ENCODE peak calls at places on chromosome 5, in nine cellular contexts. O is A549, S is uterus, X is tibial nerve, H is heart left ventricle, Z is upper lobe of left lung, F is Peyer's patch, R is ovary, K is breast epithelium. U is an unnamed sample.

GRCh38 chr5:42217791-42218190 is 205.4 kb upstream of the GHR start:
- DNase-seq in R (no peak), K (no peak), S (no peak), O (no peak), F (no peak), Z (no peak), H (no peak), X (no peak), U (no peak)

GRCh38 chr5:37882636-37883035 is 42.8 kb upstream of the GDNF start:
- DNase-seq in X (no peak), Z (no peak), O (no peak), F (no peak), H (no peak), S (no peak), R (no peak), K (no peak), U (no peak)

GRCh38 chr5:142115937-142116614 is 7.5 kb downstream of the NDFIP1 start:
- DNase-seq in R (no peak), O (no peak), S (no peak), H (no peak), K (no peak), Z (no peak), F (no peak), X (no peak), U (no peak)

GRCh38 chr5:143550985-143551630 is 147.6 kb upstream of the NR3C1 start:
- DNase-seq in H (no peak), S (no peak), O (no peak), R (no peak), K (no peak), Z (no peak), X (no peak), F (no peak), U (no peak)

GRCh38 chr5:53173083-53173482 is 63.5 kb upstream of the MOCS2 start:
- DNase-seq in R (no peak), O (no peak), K (no peak), S (no peak), Z (no peak), F (no peak), X (no peak), H (no peak), U (peak)

GRCh38 chr5:145629047-145629446 is 206.1 kb downstream of the PRELID2 start:
- DNase-seq in X (no peak), O (no peak), R (no peak), Z (no peak), F (no peak), S (no peak), H (no peak), K (no peak), U (no peak)

GRCh38 chr5:143671644-143672569 is 140.1 kb upstream of the HMHB1 start:
- DNase-seq in H (no peak), X (no peak), F (no peak), S (no peak), K (no peak), R (no peak), O (no peak), Z (no peak), U (no peak)

GRCh38 chr5:132259061-132259851 is 1.8 kb downstream of the PDLIM4 start:
- DNase-seq in H (peak), Z (peak), K (peak), X (peak), S (peak), R (peak), F (peak), O (no peak), U (peak)

GRCh38 chr5:61575103-61575502 is 243.0 kb downstream of the ZSWIM6 start:
- DNase-seq in F (no peak), O (peak), Z (no peak), H (no peak), S (no peak), K (no peak), X (no peak), R (no peak), U (no peak)

GRCh38 chr5:392431-392988 is 50.5 kb upstream of the EXOC3 start:
- DNase-seq in X (no peak), Z (peak), O (peak), F (peak), K (peak), S (no peak), H (no peak), R (no peak), U (peak)

GRCh38 chr5:65262590-65263189 is 219.0 kb downstream of the ADAMTS6 start:
- DNase-seq in H (peak), K (no peak), O (no peak), X (peak), S (peak), F (no peak), R (peak), Z (no peak), U (no peak)

GRCh38 chr5:41414598-41414997 is 95.8 kb downstream of the PLCXD3 start:
- DNase-seq in F (no peak), X (peak), O (peak), R (no peak), K (no peak), S (peak), H (peak), Z (no peak), U (peak)

GRCh38 chr5:68303038-68303738 is 87.6 kb downstream of the PIK3R1 start:
- DNase-seq in X (no peak), K (no peak), Z (no peak), R (no peak), F (no peak), S (no peak), H (no peak), O (no peak), U (no peak)

GRCh38 chr5:36200513-36200912 is 41.2 kb downstream of the NADK2 start:
- DNase-seq in F (no peak), X (no peak), H (no peak), R (no peak), S (no peak), O (no peak), Z (no peak), K (no peak), U (no peak)

GRCh38 chr5:10555134-10555733 is 8.6 kb upstream of the ANKRD33B start:
- DNase-seq in K (no peak), R (no peak), S (no peak), H (no peak), X (no peak), O (peak), F (no peak), Z (no peak), U (no peak)

GRCh38 chr5:68849103-68849502 is 244.7 kb upstream of the SLC30A5 start:
- DNase-seq in X (no peak), H (no peak), S (no peak), F (no peak), Z (no peak), K (no peak), R (no peak), O (no peak), U (no peak)

GRCh38 chr5:125113328-125113727 is 366.9 kb upstream of the ZNF608 start:
- DNase-seq in F (no peak), K (no peak), R (no peak), Z (no peak), H (no peak), S (no peak), O (no peak), X (no peak), U (no peak)

GRCh38 chr5:92906798-92907380 is 674.1 kb downstream of the NR2F1-AS1 start:
- DNase-seq in R (no peak), O (no peak), H (no peak), Z (no peak), K (no peak), X (no peak), S (no peak), F (no peak), U (no peak)

GRCh38 chr5:142095035-142095434 is 13.5 kb upstream of the NDFIP1 start:
- DNase-seq in Z (no peak), S (no peak), H (peak), F (no peak), K (no peak), O (no peak), X (no peak), R (no peak), U (no peak)

GRCh38 chr5:80141147-80141671 is 106.1 kb downstream of the THBS4 start:
- DNase-seq in H (peak), X (peak), S (peak), O (no peak), F (peak), Z (no peak), R (peak), K (peak), U (peak)

GRCh38 chr5:159100928-159101646 is 1.4 kb upstream of the EBF1 start:
- DNase-seq in F (no peak), O (no peak), R (no peak), Z (no peak), S (no peak), X (no peak), K (no peak), H (no peak), U (no peak)

GRCh38 chr5:10576790-10577189 is 12.9 kb downstream of the ANKRD33B start:
- DNase-seq in S (no peak), R (no peak), Z (no peak), F (no peak), X (no peak), K (no peak), H (peak), O (no peak), U (peak)

GRCh38 chr5:130213607-130214006 is 309.3 kb downstream of the CHSY3 start:
- DNase-seq in S (no peak), H (no peak), F (no peak), O (no peak), X (no peak), Z (no peak), K (no peak), R (no peak), U (no peak)

GRCh38 chr5:109247943-109248342 is 161.8 kb downstream of the PJA2 start:
- DNase-seq in X (no peak), F (no peak), Z (no peak), S (no peak), K (no peak), H (no peak), R (no peak), O (no peak), U (no peak)

GRCh38 chr5:69484891-69485290 is 7.7 kb upstream of the OCLN start:
- DNase-seq in R (no peak), H (no peak), F (no peak), O (no peak), X (no peak), S (no peak), K (no peak), Z (no peak), U (peak)

GRCh38 chr5:34663771-34664496 is 7.8 kb downstream of the RAI14 start:
- DNase-seq in F (no peak), R (no peak), S (no peak), H (no peak), Z (no peak), K (no peak), O (no peak), X (no peak), U (no peak)

GRCh38 chr5:158236511-158237335 is 377.8 kb upstream of the CLINT1 start:
- DNase-seq in R (no peak), S (no peak), K (no peak), H (no peak), F (no peak), Z (no peak), X (no peak), O (no peak), U (no peak)

GRCh38 chr5:153490124-153491085 is at the start of gene GRIA1:
- DNase-seq in R (no peak), H (no peak), F (no peak), S (no peak), O (no peak), Z (no peak), K (no peak), X (no peak), U (no peak)

GRCh38 chr5:88144219-88145040 is 124.2 kb downstream of the TMEM161B start:
- DNase-seq in X (no peak), Z (peak), H (no peak), F (no peak), K (no peak), O (no peak), S (peak), R (no peak), U (no peak)

GRCh38 chr5:141041427-141041785 is 9.8 kb upstream of the PCDHB1 start:
- DNase-seq in O (no peak), R (no peak), H (no peak), K (no peak), X (no peak), S (no peak), F (no peak), Z (no peak), U (no peak)

GRCh38 chr5:141039061-141039460 is 12.1 kb upstream of the PCDHB1 start:
- DNase-seq in H (no peak), X (no peak), O (no peak), Z (no peak), S (no peak), K (no peak), F (no peak), R (no peak), U (no peak)

GRCh38 chr5:141039517-141039916 is 11.7 kb upstream of the PCDHB1 start:
- DNase-seq in R (no peak), H (no peak), X (no peak), F (no peak), Z (no peak), O (peak), K (no peak), S (no peak), U (no peak)

GRCh38 chr5:141040093-141040762 is 10.9 kb upstream of the PCDHB1 start:
- DNase-seq in F (no peak), Z (peak), R (no peak), X (peak), H (peak), O (peak), K (peak), S (peak), U (no peak)

DNA sequence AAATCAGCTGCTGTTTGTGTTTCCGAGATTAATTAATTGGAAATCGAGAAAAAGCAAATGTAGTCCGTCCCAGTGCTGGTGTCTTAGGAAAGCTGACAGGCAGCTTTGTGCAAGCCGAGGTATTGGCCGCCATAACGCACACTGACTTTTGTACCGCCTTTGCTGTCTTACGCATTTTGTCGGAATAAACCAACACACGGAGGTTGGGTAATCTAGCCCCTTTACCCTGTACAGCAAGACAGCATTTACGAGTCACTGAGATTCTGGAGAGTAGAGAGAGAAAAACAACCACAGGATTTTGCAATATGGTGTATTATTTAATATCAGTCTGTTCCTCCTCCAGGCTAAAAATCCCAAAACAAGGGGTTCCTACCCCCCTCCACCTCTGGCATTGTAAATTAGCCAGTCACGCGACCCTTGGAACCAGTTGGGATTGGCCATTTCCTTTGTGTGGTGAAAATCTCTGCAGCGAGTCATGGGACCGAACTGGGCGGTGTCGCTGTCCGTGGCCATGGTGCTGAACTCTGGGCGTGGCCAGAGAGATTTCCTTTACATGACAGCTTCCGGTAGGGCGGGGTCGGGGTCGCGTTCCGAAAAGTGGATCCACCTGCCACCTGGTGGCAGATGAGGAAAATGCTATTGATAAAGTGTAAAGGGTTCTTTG is 10.3 kb upstream of the PCDHB1 start:
- DNase-seq in K (peak), Z (peak), X (peak), F (peak), R (peak), S (peak), O (peak), H (peak), U (peak)
- TF ChIP-seq POLR2A in K (peak), Z (peak), X (peak), F (no peak), R (no peak), S (no peak), O (peak), H (no peak), U (no peak)

GRCh38 chr5:168967882-168968620 is 332.9 kb downstream of the SLIT3 start:
- DNase-seq in R (no peak), Z (no peak), F (no peak), K (no peak), O (no peak), H (no peak), S (no peak), X (no peak), U (no peak)

GRCh38 chr5:168960492-168960891 is 340.4 kb downstream of the SLIT3 start:
- DNase-seq in O (no peak), X (no peak), H (no peak), R (no peak), K (no peak), F (no peak), Z (no peak), S (no peak), U (peak)

GRCh38 chr5:168965638-168966037 is 335.3 kb downstream of the SLIT3 start:
- DNase-seq in K (no peak), R (no peak), Z (no peak), H (no peak), X (no peak), S (no peak), F (no peak), O (no peak), U (no peak)

GRCh38 chr5:168962323-168962722 is 338.6 kb downstream of the SLIT3 start:
- DNase-seq in K (no peak), S (no peak), O (no peak), R (no peak), H (no peak), F (no peak), Z (no peak), X (no peak), U (no peak)

GRCh38 chr5:168964182-168964581 is 336.8 kb downstream of the SLIT3 start:
- DNase-seq in X (no peak), Z (no peak), K (no peak), S (no peak), F (no peak), H (no peak), R (no peak), O (no peak), U (no peak)
- H3K4me3 ChIP-seq in X (no peak), Z (no peak), K (no peak), S (no peak), F (no peak), H (no peak), R (no peak), O (no peak), U (no peak)

DNA sequence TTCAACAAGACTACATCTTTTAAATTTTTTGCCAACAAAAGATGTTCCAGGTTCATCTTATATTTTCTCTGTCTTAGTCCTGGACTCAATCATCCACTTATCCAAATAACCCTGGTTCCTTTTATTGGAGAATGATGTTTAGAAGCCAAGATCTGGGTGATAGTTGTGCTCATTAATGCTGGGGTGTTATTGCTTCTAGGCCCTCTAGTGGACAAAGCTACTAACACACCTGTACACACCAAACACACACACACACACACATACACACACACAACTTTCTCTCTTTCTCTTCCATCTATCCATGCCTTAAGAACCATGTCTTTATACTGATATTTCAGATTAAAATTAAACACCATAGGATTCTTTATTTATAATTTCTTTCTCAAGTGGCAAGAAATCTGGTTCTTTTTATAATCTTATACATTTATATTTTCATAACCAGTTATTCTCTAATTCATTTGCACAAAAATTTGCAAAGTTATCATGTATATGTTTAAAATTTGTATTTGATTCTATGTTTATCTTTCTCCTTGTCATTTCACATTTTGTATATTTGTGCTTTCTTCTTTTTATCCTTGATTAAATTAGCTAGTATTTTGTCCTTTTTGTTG is 179.1 kb upstream of the SMIM23 start:
- DNase-seq in R (no peak), S (no peak), X (no peak), H (no peak), Z (no peak), K (no peak), F (no peak), O (peak), U (no peak)
- TF ChIP-seq CTCF in R (no peak), S (peak), X (no peak), H (peak), Z (no peak), K (no peak), F (peak), O (peak), U (no peak)

GRCh38 chr5:170306381-170306790 is 8.8 kb upstream of the LCP2 start:
- DNase-seq in H (peak), X (peak), Z (no peak), F (no peak), K (no peak), S (peak), O (peak), R (peak), U (no peak)
- TF ChIP-seq POLR2A in H (no peak), X (no peak), Z (no peak), F (no peak), K (no peak), S (no peak), O (no peak), R (no peak), U (no peak)

DNA sequence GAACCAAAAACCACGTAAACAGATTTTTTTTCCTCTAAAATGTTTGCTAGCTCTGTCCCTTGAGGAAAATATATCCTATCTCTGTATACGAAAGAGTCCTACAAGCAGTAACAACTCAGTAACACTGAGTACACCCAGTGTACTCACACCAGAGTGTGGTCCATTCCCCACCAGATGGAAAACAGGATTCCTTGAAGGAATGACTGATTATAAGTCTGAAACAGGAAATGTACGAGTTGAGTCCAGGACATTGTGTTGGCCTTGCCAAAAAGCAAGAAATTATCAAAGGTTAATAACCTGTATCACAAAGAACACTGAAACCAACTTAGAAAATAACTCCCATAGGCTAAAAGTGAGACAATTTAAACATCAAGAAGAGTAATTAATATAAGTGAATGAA is 20.4 kb downstream of the GOLPH3 start:
- DNase-seq in O (no peak), R (no peak), Z (no peak), K (no peak), X (no peak), F (no peak), H (no peak), S (no peak), U (no peak)
- H3K4me3 ChIP-seq in O (no peak), R (no peak), Z (no peak), K (no peak), X (no peak), F (no peak), H (no peak), S (no peak), U (no peak)

GRCh38 chr5:77437194-77437593 is 54.9 kb downstream of the WDR41 start:
- DNase-seq in Z (no peak), O (peak), H (no peak), X (no peak), S (no peak), R (no peak), K (no peak), F (no peak), U (no peak)
- TF ChIP-seq CTCF in Z (no peak), O (peak), H (no peak), X (no peak), S (peak), R (no peak), K (no peak), F (no peak), U (no peak)

GRCh38 chr5:157106668-157107461 is 2.0 kb downstream of the HAVCR2 start:
- DNase-seq in R (no peak), S (no peak), X (peak), O (no peak), K (no peak), Z (peak), H (peak), F (no peak), U (peak)

GRCh38 chr5:157107508-157107907 is 1.3 kb downstream of the HAVCR2 start:
- DNase-seq in H (no peak), O (no peak), K (no peak), S (no peak), R (no peak), X (no peak), F (no peak), Z (no peak), U (no peak)

GRCh38 chr5:157109744-157110143 is 900 bp upstream of the HAVCR2 start:
- DNase-seq in X (no peak), S (no peak), R (no peak), H (no peak), K (no peak), Z (no peak), O (no peak), F (no peak), U (peak)

GRCh38 chr5:157113007-157113406 is 4.2 kb upstream of the HAVCR2 start:
- DNase-seq in K (no peak), S (no peak), Z (no peak), H (no peak), F (no peak), X (no peak), O (no peak), R (no peak), U (no peak)

DNA sequence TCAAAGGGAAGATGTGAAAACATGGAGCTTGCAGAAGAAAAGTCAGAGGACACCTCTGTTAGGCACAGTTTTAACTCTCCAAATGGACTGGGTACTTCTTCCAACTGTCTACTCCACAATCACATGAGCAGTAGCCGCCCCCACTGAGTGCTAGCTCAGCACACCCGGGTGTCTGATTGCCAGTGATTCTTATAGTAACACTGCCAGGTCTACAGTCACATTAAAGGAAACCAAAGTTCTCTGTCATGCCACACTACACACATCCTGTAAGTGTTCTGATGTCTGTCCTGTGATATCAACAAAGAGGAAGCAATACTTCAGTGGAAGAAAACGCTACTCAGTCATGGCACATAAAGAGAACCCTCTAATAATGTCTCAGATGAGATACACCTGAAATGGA is at the start of gene HAVCR2:
- DNase-seq in H (no peak), Z (no peak), R (no peak), K (no peak), O (no peak), S (no peak), F (no peak), X (peak), U (peak)
- TF ChIP-seq POLR2A in H (no peak), Z (no peak), R (no peak), K (no peak), O (no peak), S (no peak), F (no peak), X (no peak), U (no peak)

U was measured in lower leg skin.